ENCODE peak calls at places on chromosomes 3 and 15, in eight cellular contexts. One of them, this sample, is unnamed.

GRCh38 chr3:99878005-99878404 is 60.3 kb downstream of the CMSS1 start:
- DNase-seq in GM06990: peak; percentile 52
- DNase-seq in GM23338: no peak
- DNase-seq in endothelial cell: no peak
- DNase-seq in fibroblast of lung: peak; percentile 74
- DNase-seq in dorsolateral prefrontal cortex: no peak
- DNase-seq in HFFc6: peak; percentile 89
- DNase-seq in adrenal gland: no peak
- DNase-seq in this sample: no peak

GRCh38 chr15:64455951-64456350 is 4.4 kb upstream of the ZNF609 start:
- DNase-seq in GM06990: no peak
- DNase-seq in GM23338: no peak
- DNase-seq in endothelial cell: no peak
- DNase-seq in fibroblast of lung: peak; percentile 27
- DNase-seq in dorsolateral prefrontal cortex: no peak
- DNase-seq in HFFc6: no peak
- DNase-seq in adrenal gland: no peak
- DNase-seq in this sample: no peak

GRCh38 chr3:195893516-195893915 is 14.8 kb downstream of the TNK2 start:
- DNase-seq in GM06990: no peak
- DNase-seq in GM23338: no peak
- DNase-seq in endothelial cell: no peak
- DNase-seq in fibroblast of lung: no peak
- DNase-seq in dorsolateral prefrontal cortex: peak; percentile 90
- DNase-seq in HFFc6: no peak
- DNase-seq in adrenal gland: no peak
- DNase-seq in this sample: no peak

GRCh38 chr3:12454076-12454807 is 30.0 kb upstream of the TSEN2 start:
- DNase-seq in GM06990: no peak
- DNase-seq in GM23338: no peak
- DNase-seq in endothelial cell: no peak
- DNase-seq in fibroblast of lung: no peak
- DNase-seq in dorsolateral prefrontal cortex: no peak
- DNase-seq in HFFc6: peak; percentile 23
- DNase-seq in adrenal gland: no peak
- DNase-seq in this sample: no peak

GRCh38 chr15:65330934-65331645 is 26.6 kb downstream of the RNU5B-1 start:
- DNase-seq in GM06990: no peak
- DNase-seq in GM23338: no peak
- DNase-seq in endothelial cell: no peak
- DNase-seq in fibroblast of lung: no peak
- DNase-seq in dorsolateral prefrontal cortex: no peak
- DNase-seq in HFFc6: no peak
- DNase-seq in adrenal gland: no peak
- DNase-seq in this sample: no peak

GRCh38 chr3:171187706-171188290 is 161.3 kb upstream of the SLC2A2 start:
- DNase-seq in GM06990: no peak
- DNase-seq in GM23338: peak; percentile 65
- DNase-seq in endothelial cell: peak; percentile 28
- DNase-seq in fibroblast of lung: peak; percentile 62
- DNase-seq in dorsolateral prefrontal cortex: no peak
- DNase-seq in HFFc6: no peak
- DNase-seq in adrenal gland: no peak
- DNase-seq in this sample: no peak

GRCh38 chr15:31489801-31490646 is 163.4 kb downstream of the KLF13 start:
- DNase-seq in GM06990: peak; percentile 46
- DNase-seq in GM23338: peak; percentile 78
- DNase-seq in endothelial cell: no peak
- DNase-seq in fibroblast of lung: peak; percentile 72
- DNase-seq in dorsolateral prefrontal cortex: peak; percentile 35
- DNase-seq in HFFc6: peak; percentile 59
- DNase-seq in adrenal gland: peak; percentile 49
- DNase-seq in this sample: no peak

GRCh38 chr15:74901612-74902063 is 5.0 kb downstream of the FAM219B start:
- DNase-seq in GM06990: no peak
- DNase-seq in GM23338: peak; percentile 64
- DNase-seq in endothelial cell: peak; percentile 47
- DNase-seq in fibroblast of lung: peak; percentile 67
- DNase-seq in dorsolateral prefrontal cortex: no peak
- DNase-seq in HFFc6: peak; percentile 30
- DNase-seq in adrenal gland: peak; percentile 59
- DNase-seq in this sample: no peak

GRCh38 chr3:29283739-29284138 is 2.9 kb downstream of the RBMS3 start:
- DNase-seq in GM06990: no peak
- DNase-seq in GM23338: no peak
- DNase-seq in endothelial cell: no peak
- DNase-seq in fibroblast of lung: peak; percentile 23
- DNase-seq in dorsolateral prefrontal cortex: no peak
- DNase-seq in HFFc6: no peak
- DNase-seq in adrenal gland: no peak
- DNase-seq in this sample: no peak

GRCh38 chr3:64264491-64265109 is 39.3 kb upstream of the PRICKLE2 start:
- DNase-seq in GM06990: no peak
- DNase-seq in GM23338: no peak
- DNase-seq in endothelial cell: no peak
- DNase-seq in fibroblast of lung: peak; percentile 13
- DNase-seq in dorsolateral prefrontal cortex: no peak
- DNase-seq in HFFc6: peak; percentile 21
- DNase-seq in adrenal gland: no peak
- DNase-seq in this sample: no peak

GRCh38 chr3:128572013-128572412 is 78.6 kb downstream of the RPN1 start:
- DNase-seq in GM06990: no peak
- DNase-seq in GM23338: no peak
- DNase-seq in endothelial cell: no peak
- DNase-seq in fibroblast of lung: no peak
- DNase-seq in dorsolateral prefrontal cortex: no peak
- DNase-seq in HFFc6: no peak
- DNase-seq in adrenal gland: no peak
- DNase-seq in this sample: no peak

GRCh38 chr15:80693682-80694623 is 1.2 kb upstream of the ABHD17C start:
- DNase-seq in GM06990: no peak
- DNase-seq in GM23338: no peak
- DNase-seq in endothelial cell: no peak
- DNase-seq in fibroblast of lung: peak; percentile 37
- DNase-seq in dorsolateral prefrontal cortex: no peak
- DNase-seq in HFFc6: no peak
- DNase-seq in adrenal gland: no peak
- DNase-seq in this sample: no peak

GRCh38 chr3:100295089-100295488 is 34.3 kb downstream of the TBC1D23 start:
- DNase-seq in GM06990: no peak
- DNase-seq in GM23338: no peak
- DNase-seq in endothelial cell: no peak
- DNase-seq in fibroblast of lung: no peak
- DNase-seq in dorsolateral prefrontal cortex: no peak
- DNase-seq in HFFc6: no peak
- DNase-seq in adrenal gland: no peak
- DNase-seq in this sample: no peak

GRCh38 chr3:184005981-184006507 is 11.6 kb downstream of the ABCC5 start:
- DNase-seq in GM06990: peak; percentile 39
- DNase-seq in GM23338: peak; percentile 53
- DNase-seq in endothelial cell: peak; percentile 22
- DNase-seq in fibroblast of lung: peak; percentile 35
- DNase-seq in dorsolateral prefrontal cortex: peak; percentile 57
- DNase-seq in HFFc6: no peak
- DNase-seq in adrenal gland: peak; percentile 84
- DNase-seq in this sample: no peak

GRCh38 chr3:50254577-50255250 is 14.2 kb upstream of the SEMA3B start:
- DNase-seq in GM06990: no peak
- DNase-seq in GM23338: peak; percentile 60
- DNase-seq in endothelial cell: peak; percentile 16
- DNase-seq in fibroblast of lung: peak; percentile 47
- DNase-seq in dorsolateral prefrontal cortex: no peak
- DNase-seq in HFFc6: no peak
- DNase-seq in adrenal gland: peak; percentile 72
- DNase-seq in this sample: no peak

GRCh38 chr3:108060331-108060730 is 30.5 kb downstream of the CD47 start:
- DNase-seq in GM06990: no peak
- DNase-seq in GM23338: no peak
- DNase-seq in endothelial cell: no peak
- DNase-seq in fibroblast of lung: peak; percentile 55
- DNase-seq in dorsolateral prefrontal cortex: no peak
- DNase-seq in HFFc6: no peak
- DNase-seq in adrenal gland: no peak
- DNase-seq in this sample: no peak

GRCh38 chr15:91140561-91140960 is 40.5 kb downstream of the SV2B start:
- DNase-seq in GM06990: no peak
- DNase-seq in GM23338: no peak
- DNase-seq in endothelial cell: no peak
- DNase-seq in fibroblast of lung: no peak
- DNase-seq in dorsolateral prefrontal cortex: no peak
- DNase-seq in HFFc6: no peak
- DNase-seq in adrenal gland: no peak
- DNase-seq in this sample: no peak

GRCh38 chr15:91136386-91136923 is 36.4 kb downstream of the SV2B start:
- DNase-seq in GM06990: no peak
- DNase-seq in GM23338: no peak
- DNase-seq in endothelial cell: no peak
- DNase-seq in fibroblast of lung: no peak
- DNase-seq in dorsolateral prefrontal cortex: no peak
- DNase-seq in HFFc6: no peak
- DNase-seq in adrenal gland: no peak
- DNase-seq in this sample: no peak

GRCh38 chr15:91146728-91147127 is 46.7 kb downstream of the SV2B start:
- DNase-seq in GM06990: no peak
- DNase-seq in GM23338: no peak
- DNase-seq in endothelial cell: no peak
- DNase-seq in fibroblast of lung: no peak
- DNase-seq in dorsolateral prefrontal cortex: no peak
- DNase-seq in HFFc6: no peak
- DNase-seq in adrenal gland: no peak
- DNase-seq in this sample: no peak

GRCh38 chr15:91141102-91141501 is 41.0 kb downstream of the SV2B start:
- DNase-seq in GM06990: no peak
- DNase-seq in GM23338: no peak
- DNase-seq in endothelial cell: no peak
- DNase-seq in fibroblast of lung: no peak
- DNase-seq in dorsolateral prefrontal cortex: no peak
- DNase-seq in HFFc6: no peak
- DNase-seq in adrenal gland: no peak
- DNase-seq in this sample: no peak

DNA sequence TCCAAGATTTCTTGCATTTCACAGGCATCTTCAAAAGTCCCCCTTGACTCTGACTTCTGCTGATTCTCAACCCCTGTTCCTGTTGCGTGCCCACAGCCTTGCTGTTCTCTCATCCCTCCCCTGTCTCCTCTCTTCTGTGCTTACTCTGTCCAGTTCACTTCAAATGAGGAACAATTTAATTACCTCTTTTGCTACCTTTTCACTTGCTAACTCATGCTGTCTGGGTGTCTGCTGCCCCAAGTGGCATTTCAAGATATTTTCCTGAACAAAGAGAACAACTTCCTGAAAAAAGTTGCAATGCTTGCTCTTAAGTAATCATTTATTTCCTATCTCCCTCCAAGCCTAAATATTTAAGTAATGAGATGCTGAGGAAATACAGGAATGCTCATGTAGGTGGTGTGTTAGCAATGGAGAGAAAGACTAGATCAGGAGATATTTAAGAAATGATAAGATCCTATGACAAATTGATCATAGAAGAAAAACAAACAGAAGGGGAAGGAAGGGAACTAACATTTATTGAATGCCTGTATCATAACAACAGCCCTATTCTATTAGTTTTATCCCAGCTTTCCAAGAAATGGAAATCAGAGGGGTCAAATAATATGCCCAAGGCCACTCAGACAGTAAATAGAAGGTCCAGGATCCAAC is 42.2 kb downstream of the SV2B start:
- DNase-seq in GM06990: no peak
- DNase-seq in GM23338: peak; percentile 56
- DNase-seq in endothelial cell: no peak
- DNase-seq in fibroblast of lung: no peak
- DNase-seq in dorsolateral prefrontal cortex: no peak
- DNase-seq in HFFc6: no peak
- DNase-seq in adrenal gland: no peak
- DNase-seq in this sample: no peak
- TF ChIP-seq CTCF in GM06990: peak; percentile 60
- TF ChIP-seq CTCF in GM23338: peak; percentile 72
- TF ChIP-seq CTCF in endothelial cell: peak; percentile 62
- TF ChIP-seq CTCF in fibroblast of lung: peak; percentile 22
- TF ChIP-seq CTCF in dorsolateral prefrontal cortex: peak; percentile 24
- TF ChIP-seq CTCF in HFFc6: peak; percentile 42
- TF ChIP-seq CTCF in adrenal gland: peak; percentile 30
- TF ChIP-seq CTCF in this sample: no peak

GRCh38 chr3:6791161-6791560 is 69.8 kb upstream of the GRM7 start:
- DNase-seq in GM06990: no peak
- DNase-seq in GM23338: no peak
- DNase-seq in endothelial cell: no peak
- DNase-seq in fibroblast of lung: no peak
- DNase-seq in dorsolateral prefrontal cortex: no peak
- DNase-seq in HFFc6: no peak
- DNase-seq in adrenal gland: no peak
- DNase-seq in this sample: no peak
- TF ChIP-seq CTCF in GM06990: no peak
- TF ChIP-seq CTCF in GM23338: no peak
- TF ChIP-seq CTCF in endothelial cell: no peak
- TF ChIP-seq CTCF in fibroblast of lung: no peak
- TF ChIP-seq CTCF in dorsolateral prefrontal cortex: no peak
- TF ChIP-seq CTCF in HFFc6: no peak
- TF ChIP-seq CTCF in adrenal gland: no peak
- TF ChIP-seq CTCF in this sample: no peak

GRCh38 chr3:144770291-144770690 is 798.7 kb downstream of the DIPK2A start:
- DNase-seq in GM06990: no peak
- DNase-seq in GM23338: no peak
- DNase-seq in endothelial cell: no peak
- DNase-seq in fibroblast of lung: no peak
- DNase-seq in dorsolateral prefrontal cortex: no peak
- DNase-seq in HFFc6: no peak
- DNase-seq in adrenal gland: no peak
- DNase-seq in this sample: no peak

GRCh38 chr3:144773344-144773743 is 801.7 kb downstream of the DIPK2A start:
- DNase-seq in GM06990: no peak
- DNase-seq in GM23338: no peak
- DNase-seq in endothelial cell: no peak
- DNase-seq in fibroblast of lung: no peak
- DNase-seq in dorsolateral prefrontal cortex: no peak
- DNase-seq in HFFc6: no peak
- DNase-seq in adrenal gland: no peak
- DNase-seq in this sample: no peak

GRCh38 chr3:144772372-144772771 is 800.7 kb downstream of the DIPK2A start:
- DNase-seq in GM06990: no peak
- DNase-seq in GM23338: no peak
- DNase-seq in endothelial cell: no peak
- DNase-seq in fibroblast of lung: no peak
- DNase-seq in dorsolateral prefrontal cortex: no peak
- DNase-seq in HFFc6: no peak
- DNase-seq in adrenal gland: no peak
- DNase-seq in this sample: no peak

GRCh38 chr3:144771401-144771870 is 799.8 kb downstream of the DIPK2A start:
- DNase-seq in GM06990: no peak
- DNase-seq in GM23338: no peak
- DNase-seq in endothelial cell: no peak
- DNase-seq in fibroblast of lung: no peak
- DNase-seq in dorsolateral prefrontal cortex: peak; percentile 32
- DNase-seq in HFFc6: no peak
- DNase-seq in adrenal gland: no peak
- DNase-seq in this sample: peak; percentile 16

GRCh38 chr3:144770813-144771400 is 799.3 kb downstream of the DIPK2A start:
- DNase-seq in GM06990: no peak
- DNase-seq in GM23338: peak; percentile 45
- DNase-seq in endothelial cell: no peak
- DNase-seq in fibroblast of lung: peak; percentile 80
- DNase-seq in dorsolateral prefrontal cortex: no peak
- DNase-seq in HFFc6: no peak
- DNase-seq in adrenal gland: no peak
- DNase-seq in this sample: no peak
- TF ChIP-seq CTCF in GM06990: peak; percentile 38
- TF ChIP-seq CTCF in GM23338: peak; percentile 49
- TF ChIP-seq CTCF in endothelial cell: peak; percentile 47
- TF ChIP-seq CTCF in fibroblast of lung: peak; percentile 52
- TF ChIP-seq CTCF in dorsolateral prefrontal cortex: peak; percentile 69
- TF ChIP-seq CTCF in HFFc6: peak; percentile 32
- TF ChIP-seq CTCF in adrenal gland: peak; percentile 53
- TF ChIP-seq CTCF in this sample: peak; percentile 43

GRCh38 chr3:129952956-129953355 is 21.6 kb upstream of the TRH start:
- DNase-seq in GM06990: no peak
- DNase-seq in GM23338: no peak
- DNase-seq in endothelial cell: no peak
- DNase-seq in fibroblast of lung: no peak
- DNase-seq in dorsolateral prefrontal cortex: no peak
- DNase-seq in HFFc6: no peak
- DNase-seq in adrenal gland: no peak
- DNase-seq in this sample: no peak
- TF ChIP-seq CTCF in GM06990: no peak
- TF ChIP-seq CTCF in GM23338: no peak
- TF ChIP-seq CTCF in endothelial cell: no peak
- TF ChIP-seq CTCF in fibroblast of lung: no peak
- TF ChIP-seq CTCF in dorsolateral prefrontal cortex: no peak
- TF ChIP-seq CTCF in HFFc6: no peak
- TF ChIP-seq CTCF in adrenal gland: no peak
- TF ChIP-seq CTCF in this sample: no peak

This sample was measured in AG09319.